ENCODE peak calls at places on chromosomes 12 and 14, in five cellular contexts. One of them, this sample, is unnamed. For H3K4me1 and H3K27me3, the result is how much of the 10 kb centered on the place peaks cover.

GRCh38 chr12:70364695-70365397 is 1.2 kb upstream of the KCNMB4 start:
- DNase-seq in effector memory CD4-positive, alpha-beta T cell: no peak
- DNase-seq in heart left ventricle: no peak
- DNase-seq in sigmoid colon: no peak
- DNase-seq in foreskin keratinocyte: no peak
- DNase-seq in this sample: peak

GRCh38 chr12:9971158-9971557 is at the start of gene CLEC12A:
- DNase-seq in effector memory CD4-positive, alpha-beta T cell: no peak
- DNase-seq in foreskin keratinocyte: no peak
- DNase-seq in heart left ventricle: no peak
- DNase-seq in sigmoid colon: no peak
- DNase-seq in this sample: no peak

GRCh38 chr14:24277606-24278321 is 6.4 kb upstream of the RABGGTA start:
- DNase-seq in heart left ventricle: no peak
- DNase-seq in foreskin keratinocyte: no peak
- DNase-seq in effector memory CD4-positive, alpha-beta T cell: no peak
- DNase-seq in sigmoid colon: no peak
- DNase-seq in this sample: peak

GRCh38 chr12:91978143-91978542 is 167.5 kb downstream of the BTG1 start:
- DNase-seq in foreskin keratinocyte: no peak
- DNase-seq in heart left ventricle: no peak
- DNase-seq in effector memory CD4-positive, alpha-beta T cell: peak
- DNase-seq in sigmoid colon: no peak
- DNase-seq in this sample: no peak

GRCh38 chr12:92802906-92803305 is 100.1 kb downstream of the PLEKHG7 start:
- DNase-seq in effector memory CD4-positive, alpha-beta T cell: no peak
- DNase-seq in sigmoid colon: no peak
- DNase-seq in heart left ventricle: no peak
- DNase-seq in foreskin keratinocyte: no peak
- DNase-seq in this sample: no peak

GRCh38 chr14:55773297-55773696 is 193.3 kb downstream of the KTN1 start:
- DNase-seq in foreskin keratinocyte: no peak
- DNase-seq in sigmoid colon: no peak
- DNase-seq in heart left ventricle: no peak
- DNase-seq in effector memory CD4-positive, alpha-beta T cell: no peak
- DNase-seq in this sample: no peak

GRCh38 chr14:32134448-32135070 is 57.5 kb downstream of the ARHGAP5 start:
- DNase-seq in heart left ventricle: no peak
- DNase-seq in sigmoid colon: no peak
- DNase-seq in effector memory CD4-positive, alpha-beta T cell: no peak
- DNase-seq in foreskin keratinocyte: peak
- DNase-seq in this sample: no peak

GRCh38 chr12:46380881-46381280 is 8.3 kb upstream of the SLC38A2 start:
- DNase-seq in sigmoid colon: no peak
- DNase-seq in heart left ventricle: no peak
- DNase-seq in foreskin keratinocyte: no peak
- DNase-seq in effector memory CD4-positive, alpha-beta T cell: no peak
- DNase-seq in this sample: no peak

GRCh38 chr12:108621161-108621560 is 12.5 kb downstream of the SELPLG start:
- DNase-seq in sigmoid colon: no peak
- DNase-seq in foreskin keratinocyte: no peak
- DNase-seq in heart left ventricle: no peak
- DNase-seq in effector memory CD4-positive, alpha-beta T cell: no peak
- DNase-seq in this sample: no peak

GRCh38 chr12:123384318-123384993 is 524 bp downstream of the KMT5A start:
- DNase-seq in sigmoid colon: peak
- DNase-seq in foreskin keratinocyte: peak
- DNase-seq in heart left ventricle: peak
- DNase-seq in effector memory CD4-positive, alpha-beta T cell: no peak
- DNase-seq in this sample: peak

GRCh38 chr14:80212025-80212402 is 710 bp upstream of the DIO2 start:
- DNase-seq in foreskin keratinocyte: peak
- DNase-seq in sigmoid colon: no peak
- DNase-seq in effector memory CD4-positive, alpha-beta T cell: no peak
- DNase-seq in heart left ventricle: no peak
- DNase-seq in this sample: no peak

GRCh38 chr12:68915055-68915454 is 17.9 kb downstream of the CPM start:
- DNase-seq in effector memory CD4-positive, alpha-beta T cell: no peak
- DNase-seq in heart left ventricle: no peak
- DNase-seq in sigmoid colon: no peak
- DNase-seq in foreskin keratinocyte: peak
- DNase-seq in this sample: no peak

GRCh38 chr14:22882529-22883190 is 362 bp upstream of the REM2 start:
- DNase-seq in foreskin keratinocyte: peak
- DNase-seq in effector memory CD4-positive, alpha-beta T cell: peak
- DNase-seq in sigmoid colon: peak
- DNase-seq in heart left ventricle: no peak
- DNase-seq in this sample: no peak

GRCh38 chr12:6355491-6356373 is 13.9 kb upstream of the TNFRSF1A start:
- DNase-seq in effector memory CD4-positive, alpha-beta T cell: no peak
- DNase-seq in foreskin keratinocyte: no peak
- DNase-seq in sigmoid colon: no peak
- DNase-seq in heart left ventricle: no peak
- DNase-seq in this sample: no peak

GRCh38 chr14:75568141-75568540 is 10.3 kb upstream of the FLVCR2 start:
- DNase-seq in sigmoid colon: no peak
- DNase-seq in effector memory CD4-positive, alpha-beta T cell: no peak
- DNase-seq in heart left ventricle: no peak
- DNase-seq in foreskin keratinocyte: no peak
- DNase-seq in this sample: no peak

GRCh38 chr14:50954811-50955372 is 10.6 kb upstream of the PYGL start:
- DNase-seq in effector memory CD4-positive, alpha-beta T cell: no peak
- DNase-seq in sigmoid colon: no peak
- DNase-seq in foreskin keratinocyte: peak
- DNase-seq in heart left ventricle: no peak
- DNase-seq in this sample: no peak

GRCh38 chr12:48126953-48127630 is 7.9 kb downstream of the PFKM start:
- DNase-seq in effector memory CD4-positive, alpha-beta T cell: no peak
- DNase-seq in heart left ventricle: no peak
- DNase-seq in foreskin keratinocyte: no peak
- DNase-seq in sigmoid colon: no peak
- DNase-seq in this sample: no peak

GRCh38 chr12:88650715-88651114 is 70.4 kb upstream of the KITLG start:
- DNase-seq in sigmoid colon: no peak
- DNase-seq in heart left ventricle: no peak
- DNase-seq in foreskin keratinocyte: peak
- DNase-seq in effector memory CD4-positive, alpha-beta T cell: no peak
- DNase-seq in this sample: no peak

GRCh38 chr12:5965950-5966383 is 20.9 kb upstream of the ANO2 start:
- DNase-seq in foreskin keratinocyte: peak
- DNase-seq in sigmoid colon: no peak
- DNase-seq in heart left ventricle: no peak
- DNase-seq in effector memory CD4-positive, alpha-beta T cell: no peak
- DNase-seq in this sample: peak

GRCh38 chr14:61321385-61322010 is at the start of gene PRKCH:
- DNase-seq in foreskin keratinocyte: peak
- DNase-seq in sigmoid colon: peak
- DNase-seq in effector memory CD4-positive, alpha-beta T cell: peak
- DNase-seq in heart left ventricle: peak
- DNase-seq in this sample: peak

GRCh38 chr12:65634061-65634460 is 190.2 kb upstream of the HMGA2 start:
- DNase-seq in effector memory CD4-positive, alpha-beta T cell: no peak
- DNase-seq in sigmoid colon: no peak
- DNase-seq in heart left ventricle: no peak
- DNase-seq in foreskin keratinocyte: peak
- DNase-seq in this sample: no peak

GRCh38 chr12:94340568-94340967 is 119.1 kb downstream of the CEP83 start:
- DNase-seq in sigmoid colon: no peak
- DNase-seq in effector memory CD4-positive, alpha-beta T cell: no peak
- DNase-seq in heart left ventricle: no peak
- DNase-seq in foreskin keratinocyte: no peak
- DNase-seq in this sample: no peak

GRCh38 chr12:70758494-70758845 is 121.2 kb upstream of the PTPRB start:
- DNase-seq in foreskin keratinocyte: no peak
- DNase-seq in heart left ventricle: no peak
- DNase-seq in sigmoid colon: no peak
- DNase-seq in effector memory CD4-positive, alpha-beta T cell: no peak
- DNase-seq in this sample: no peak

GRCh38 chr12:18589316-18589715 is 148.5 kb downstream of the PLCZ1 start:
- DNase-seq in foreskin keratinocyte: no peak
- DNase-seq in effector memory CD4-positive, alpha-beta T cell: no peak
- DNase-seq in sigmoid colon: no peak
- DNase-seq in heart left ventricle: no peak
- DNase-seq in this sample: no peak

GRCh38 chr12:2559931-2560715 is 234.6 kb upstream of the FKBP4 start:
- DNase-seq in sigmoid colon: peak
- DNase-seq in effector memory CD4-positive, alpha-beta T cell: no peak
- DNase-seq in foreskin keratinocyte: no peak
- DNase-seq in heart left ventricle: no peak
- DNase-seq in this sample: no peak

GRCh38 chr12:55039761-55040160 is 20.0 kb downstream of the NEUROD4 start:
- DNase-seq in heart left ventricle: no peak
- DNase-seq in effector memory CD4-positive, alpha-beta T cell: no peak
- DNase-seq in sigmoid colon: no peak
- DNase-seq in foreskin keratinocyte: no peak
- DNase-seq in this sample: no peak

GRCh38 chr12:55037349-55037748 is 17.6 kb downstream of the NEUROD4 start:
- DNase-seq in foreskin keratinocyte: no peak
- DNase-seq in sigmoid colon: no peak
- DNase-seq in effector memory CD4-positive, alpha-beta T cell: no peak
- DNase-seq in heart left ventricle: no peak
- DNase-seq in this sample: no peak

GRCh38 chr12:55043542-55043941 is 23.8 kb downstream of the NEUROD4 start:
- DNase-seq in heart left ventricle: peak
- DNase-seq in effector memory CD4-positive, alpha-beta T cell: no peak
- DNase-seq in sigmoid colon: no peak
- DNase-seq in foreskin keratinocyte: no peak
- DNase-seq in this sample: no peak

GRCh38 chr12:55044135-55044534 is 24.4 kb downstream of the NEUROD4 start:
- DNase-seq in foreskin keratinocyte: no peak
- DNase-seq in effector memory CD4-positive, alpha-beta T cell: no peak
- DNase-seq in heart left ventricle: no peak
- DNase-seq in sigmoid colon: no peak
- DNase-seq in this sample: no peak

DNA sequence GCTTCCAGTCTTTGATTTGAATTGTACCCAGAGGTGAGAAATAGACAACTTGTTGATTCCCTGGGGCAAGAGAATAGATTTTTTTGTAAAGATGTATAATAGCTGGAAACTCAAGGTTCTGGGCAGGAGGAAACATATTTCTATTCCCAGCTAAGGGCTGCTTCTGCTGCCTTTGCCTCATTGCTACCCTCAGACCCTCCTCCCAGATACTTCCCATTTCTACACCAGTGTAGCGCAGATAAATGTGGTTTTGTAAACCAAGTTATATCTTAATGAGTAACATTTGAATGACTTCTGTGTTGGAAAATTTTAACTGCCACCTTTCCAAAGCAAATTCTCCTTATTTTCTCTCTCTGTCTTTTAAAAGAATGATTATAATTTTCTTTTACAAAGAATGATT is 21.9 kb downstream of the NEUROD4 start:
- DNase-seq in heart left ventricle: no peak
- DNase-seq in sigmoid colon: no peak
- DNase-seq in foreskin keratinocyte: no peak
- DNase-seq in effector memory CD4-positive, alpha-beta T cell: no peak
- DNase-seq in this sample: no peak
- H3K4me1 ChIP-seq in heart left ventricle: under half
- H3K4me1 ChIP-seq in sigmoid colon: under half
- H3K4me1 ChIP-seq in foreskin keratinocyte: under half
- H3K4me1 ChIP-seq in effector memory CD4-positive, alpha-beta T cell: under half
- H3K4me1 ChIP-seq in this sample: under half

GRCh38 chr12:49538740-49539403 is at the start of gene KCNH3:
- DNase-seq in sigmoid colon: peak
- DNase-seq in foreskin keratinocyte: peak
- DNase-seq in heart left ventricle: peak
- DNase-seq in effector memory CD4-positive, alpha-beta T cell: peak
- DNase-seq in this sample: peak
- H3K27me3 ChIP-seq in sigmoid colon: under half
- H3K27me3 ChIP-seq in foreskin keratinocyte: under half
- H3K27me3 ChIP-seq in heart left ventricle: under half
- H3K27me3 ChIP-seq in effector memory CD4-positive, alpha-beta T cell: under half
- H3K27me3 ChIP-seq in this sample: under half

DNA sequence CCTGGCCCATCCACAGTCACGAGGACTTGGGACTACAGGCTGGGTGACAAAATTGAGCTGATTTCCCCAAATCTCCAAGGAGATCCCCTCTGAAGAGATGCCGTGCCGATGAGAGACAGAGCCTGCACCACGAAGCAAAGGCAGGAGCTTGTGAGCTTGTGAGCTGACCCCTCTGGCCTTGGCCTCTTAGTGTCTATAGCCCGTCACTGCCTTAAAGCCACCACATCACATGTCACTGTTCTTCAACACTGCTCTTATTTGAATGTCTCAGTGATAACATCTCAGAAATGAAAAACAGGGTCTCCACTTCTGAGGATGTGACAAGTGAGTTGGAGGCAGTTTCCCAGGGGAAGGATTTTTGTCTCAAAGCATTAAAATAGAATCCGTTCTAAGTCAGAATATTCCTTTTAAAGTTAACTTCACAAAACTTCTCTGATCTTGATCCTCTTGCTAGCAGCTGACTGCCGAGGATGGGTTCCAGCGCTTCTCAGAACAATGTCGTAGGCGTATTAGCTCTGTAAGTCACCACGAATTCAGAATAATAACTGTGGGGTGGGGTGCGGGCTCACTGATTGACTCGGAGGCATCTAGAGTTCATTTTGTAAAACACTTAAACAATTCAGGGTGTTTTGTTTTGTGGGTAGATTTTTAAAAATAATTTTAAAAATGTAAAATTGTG is 37.5 kb downstream of the CHST11 start:
- DNase-seq in heart left ventricle: no peak
- DNase-seq in foreskin keratinocyte: no peak
- DNase-seq in effector memory CD4-positive, alpha-beta T cell: no peak
- DNase-seq in sigmoid colon: no peak
- DNase-seq in this sample: no peak
- H3K4me1 ChIP-seq in heart left ventricle: under half
- H3K4me1 ChIP-seq in foreskin keratinocyte: under half
- H3K4me1 ChIP-seq in effector memory CD4-positive, alpha-beta T cell: half or more
- H3K4me1 ChIP-seq in sigmoid colon: under half
- H3K4me1 ChIP-seq in this sample: under half

GRCh38 chr12:57621497-57622292 is 10.5 kb downstream of the ARHGEF25 start:
- DNase-seq in sigmoid colon: peak
- DNase-seq in foreskin keratinocyte: no peak
- DNase-seq in heart left ventricle: peak
- DNase-seq in effector memory CD4-positive, alpha-beta T cell: peak
- DNase-seq in this sample: peak
- H3K27me3 ChIP-seq in sigmoid colon: under half
- H3K27me3 ChIP-seq in foreskin keratinocyte: half or more
- H3K27me3 ChIP-seq in heart left ventricle: under half
- H3K27me3 ChIP-seq in effector memory CD4-positive, alpha-beta T cell: half or more
- H3K27me3 ChIP-seq in this sample: under half

GRCh38 chr14:68341765-68342212 is 451.1 kb downstream of the ZFP36L1 start:
- DNase-seq in heart left ventricle: no peak
- DNase-seq in foreskin keratinocyte: no peak
- DNase-seq in effector memory CD4-positive, alpha-beta T cell: no peak
- DNase-seq in sigmoid colon: no peak
- DNase-seq in this sample: no peak
- H3K4me1 ChIP-seq in heart left ventricle: under half
- H3K4me1 ChIP-seq in foreskin keratinocyte: under half
- H3K4me1 ChIP-seq in effector memory CD4-positive, alpha-beta T cell: under half
- H3K4me1 ChIP-seq in sigmoid colon: under half
- H3K4me1 ChIP-seq in this sample: under half

This sample was measured in right cardiac atrium.